ENCODE peak calls at places on chromosome 11, in four cellular contexts. One of them, this sample, is unnamed.

GRCh38 chr11:69447786-69448185 is 33.7 kb upstream of the LINC01488 start:
- DNase-seq in iPS-NIHi11: no peak
- DNase-seq in AG04449: no peak
- DNase-seq in activated CD4-positive, alpha-beta T cell treated with anti-CD3 and anti-CD28 coated beads, Interleukin-2, amount 50 U/mL, for 1 hour: no peak
- DNase-seq in this sample: no peak

GRCh38 chr11:117839936-117840813 is 15.6 kb upstream of the FXYD2 start:
- DNase-seq in activated CD4-positive, alpha-beta T cell treated with anti-CD3 and anti-CD28 coated beads, Interleukin-2, amount 50 U/mL, for 1 hour: no peak
- DNase-seq in iPS-NIHi11: no peak
- DNase-seq in AG04449: no peak
- DNase-seq in this sample: no peak

GRCh38 chr11:75347781-75348613 is 3.5 kb downstream of the ARRB1 start:
- DNase-seq in activated CD4-positive, alpha-beta T cell treated with anti-CD3 and anti-CD28 coated beads, Interleukin-2, amount 50 U/mL, for 1 hour: no peak
- DNase-seq in AG04449: peak; percentile 86
- DNase-seq in iPS-NIHi11: no peak
- DNase-seq in this sample: no peak

GRCh38 chr11:60923326-60923725 is 934 bp upstream of the TMEM132A start:
- DNase-seq in AG04449: no peak
- DNase-seq in iPS-NIHi11: no peak
- DNase-seq in activated CD4-positive, alpha-beta T cell treated with anti-CD3 and anti-CD28 coated beads, Interleukin-2, amount 50 U/mL, for 1 hour: no peak
- DNase-seq in this sample: no peak

GRCh38 chr11:71331631-71332030 is 79.3 kb upstream of the SHANK2 start:
- DNase-seq in AG04449: no peak
- DNase-seq in activated CD4-positive, alpha-beta T cell treated with anti-CD3 and anti-CD28 coated beads, Interleukin-2, amount 50 U/mL, for 1 hour: no peak
- DNase-seq in iPS-NIHi11: no peak
- DNase-seq in this sample: no peak

GRCh38 chr11:101817536-101817935 is 97.3 kb upstream of the CEP126 start:
- DNase-seq in activated CD4-positive, alpha-beta T cell treated with anti-CD3 and anti-CD28 coated beads, Interleukin-2, amount 50 U/mL, for 1 hour: no peak
- DNase-seq in AG04449: no peak
- DNase-seq in iPS-NIHi11: no peak
- DNase-seq in this sample: no peak

GRCh38 chr11:91394718-91395414 is 829.8 kb upstream of the FAT3 start:
- DNase-seq in iPS-NIHi11: no peak
- DNase-seq in AG04449: no peak
- DNase-seq in activated CD4-positive, alpha-beta T cell treated with anti-CD3 and anti-CD28 coated beads, Interleukin-2, amount 50 U/mL, for 1 hour: no peak
- DNase-seq in this sample: no peak

GRCh38 chr11:106706355-106706754 is 311.9 kb downstream of the GUCY1A2 start:
- DNase-seq in iPS-NIHi11: no peak
- DNase-seq in activated CD4-positive, alpha-beta T cell treated with anti-CD3 and anti-CD28 coated beads, Interleukin-2, amount 50 U/mL, for 1 hour: no peak
- DNase-seq in AG04449: peak; percentile 67
- DNase-seq in this sample: no peak

GRCh38 chr11:5596611-5597201 is at the start of gene TRIM6:
- DNase-seq in activated CD4-positive, alpha-beta T cell treated with anti-CD3 and anti-CD28 coated beads, Interleukin-2, amount 50 U/mL, for 1 hour: no peak
- DNase-seq in iPS-NIHi11: peak; percentile 51
- DNase-seq in AG04449: no peak
- DNase-seq in this sample: no peak

GRCh38 chr11:119422505-119423416 is at the start of gene THY1:
- DNase-seq in AG04449: no peak
- DNase-seq in activated CD4-positive, alpha-beta T cell treated with anti-CD3 and anti-CD28 coated beads, Interleukin-2, amount 50 U/mL, for 1 hour: no peak
- DNase-seq in iPS-NIHi11: peak; percentile 95
- DNase-seq in this sample: no peak

GRCh38 chr11:81772161-81772560 is 961.5 kb downstream of the FAM181B start:
- DNase-seq in AG04449: no peak
- DNase-seq in activated CD4-positive, alpha-beta T cell treated with anti-CD3 and anti-CD28 coated beads, Interleukin-2, amount 50 U/mL, for 1 hour: no peak
- DNase-seq in iPS-NIHi11: peak; percentile 14
- DNase-seq in this sample: no peak

GRCh38 chr11:2917842-2918490 is 11.3 kb downstream of the PHLDA2 start:
- DNase-seq in iPS-NIHi11: no peak
- DNase-seq in activated CD4-positive, alpha-beta T cell treated with anti-CD3 and anti-CD28 coated beads, Interleukin-2, amount 50 U/mL, for 1 hour: no peak
- DNase-seq in AG04449: no peak
- DNase-seq in this sample: no peak

GRCh38 chr11:31645747-31646146 is 136.2 kb downstream of the ELP4 start:
- DNase-seq in AG04449: peak; percentile 41
- DNase-seq in activated CD4-positive, alpha-beta T cell treated with anti-CD3 and anti-CD28 coated beads, Interleukin-2, amount 50 U/mL, for 1 hour: no peak
- DNase-seq in iPS-NIHi11: no peak
- DNase-seq in this sample: no peak

GRCh38 chr11:69053169-69053477 is 4.4 kb downstream of the TPCN2 start:
- DNase-seq in iPS-NIHi11: no peak
- DNase-seq in AG04449: no peak
- DNase-seq in activated CD4-positive, alpha-beta T cell treated with anti-CD3 and anti-CD28 coated beads, Interleukin-2, amount 50 U/mL, for 1 hour: no peak
- DNase-seq in this sample: no peak

GRCh38 chr11:120513436-120514315 is 2.1 kb downstream of the GRIK4 start:
- DNase-seq in AG04449: no peak
- DNase-seq in iPS-NIHi11: no peak
- DNase-seq in activated CD4-positive, alpha-beta T cell treated with anti-CD3 and anti-CD28 coated beads, Interleukin-2, amount 50 U/mL, for 1 hour: no peak
- DNase-seq in this sample: no peak

GRCh38 chr11:115774756-115775155 is 270.5 kb upstream of the CADM1 start:
- DNase-seq in activated CD4-positive, alpha-beta T cell treated with anti-CD3 and anti-CD28 coated beads, Interleukin-2, amount 50 U/mL, for 1 hour: no peak
- DNase-seq in iPS-NIHi11: no peak
- DNase-seq in AG04449: no peak
- DNase-seq in this sample: no peak

GRCh38 chr11:46361283-46362145 is 14.3 kb downstream of the DGKZ start:
- DNase-seq in AG04449: no peak
- DNase-seq in activated CD4-positive, alpha-beta T cell treated with anti-CD3 and anti-CD28 coated beads, Interleukin-2, amount 50 U/mL, for 1 hour: peak; percentile 60
- DNase-seq in iPS-NIHi11: peak; percentile 54
- DNase-seq in this sample: peak; percentile 60

GRCh38 chr11:75195164-75195962 is 44.5 kb downstream of the SLCO2B1 start:
- DNase-seq in AG04449: no peak
- DNase-seq in activated CD4-positive, alpha-beta T cell treated with anti-CD3 and anti-CD28 coated beads, Interleukin-2, amount 50 U/mL, for 1 hour: no peak
- DNase-seq in iPS-NIHi11: no peak
- DNase-seq in this sample: no peak

GRCh38 chr11:46254135-46254491 is 23.3 kb upstream of the CREB3L1 start:
- DNase-seq in AG04449: no peak
- DNase-seq in activated CD4-positive, alpha-beta T cell treated with anti-CD3 and anti-CD28 coated beads, Interleukin-2, amount 50 U/mL, for 1 hour: no peak
- DNase-seq in iPS-NIHi11: no peak
- DNase-seq in this sample: no peak

GRCh38 chr11:64759722-64760719 is at the start of gene PYGM:
- DNase-seq in AG04449: no peak
- DNase-seq in activated CD4-positive, alpha-beta T cell treated with anti-CD3 and anti-CD28 coated beads, Interleukin-2, amount 50 U/mL, for 1 hour: no peak
- DNase-seq in iPS-NIHi11: peak; percentile 89
- DNase-seq in this sample: no peak

GRCh38 chr11:127648604-127649003 is 648.0 kb upstream of the KIRREL3 start:
- DNase-seq in AG04449: no peak
- DNase-seq in activated CD4-positive, alpha-beta T cell treated with anti-CD3 and anti-CD28 coated beads, Interleukin-2, amount 50 U/mL, for 1 hour: no peak
- DNase-seq in iPS-NIHi11: no peak
- DNase-seq in this sample: no peak

GRCh38 chr11:122727101-122727929 is 71.8 kb downstream of the UBASH3B start:
- DNase-seq in iPS-NIHi11: no peak
- DNase-seq in AG04449: no peak
- DNase-seq in activated CD4-positive, alpha-beta T cell treated with anti-CD3 and anti-CD28 coated beads, Interleukin-2, amount 50 U/mL, for 1 hour: peak; percentile 30
- DNase-seq in this sample: no peak

GRCh38 chr11:33379931-33380330 is 122.8 kb downstream of the HIPK3 start:
- DNase-seq in iPS-NIHi11: no peak
- DNase-seq in activated CD4-positive, alpha-beta T cell treated with anti-CD3 and anti-CD28 coated beads, Interleukin-2, amount 50 U/mL, for 1 hour: no peak
- DNase-seq in AG04449: no peak
- DNase-seq in this sample: no peak

GRCh38 chr11:86954288-86955110 is 696 bp downstream of the FZD4 start:
- DNase-seq in iPS-NIHi11: peak; percentile 53
- DNase-seq in activated CD4-positive, alpha-beta T cell treated with anti-CD3 and anti-CD28 coated beads, Interleukin-2, amount 50 U/mL, for 1 hour: no peak
- DNase-seq in AG04449: no peak
- DNase-seq in this sample: peak; percentile 29